ENCODE peak calls at places on chromosome 20, in eight cellular contexts. X is heart left ventricle; D is GM04504; K is midbrain; F is stimulated activated CD4-positive, alpha-beta T cell treated with anti-CD3 and anti-CD28 coated beads, Interleukin-2, amount 100 ng/mL, for 24 hours; J is activated CD4-positive, alpha-beta T cell treated with anti-CD3 and anti-CD28 coated beads, Interleukin-2, amount 10 ng/mL, durations not matched to agents 7 days and 5 days; G is colonic mucosa; T is activated T-helper 1 cell treated with anti-CD3 and anti-CD28 coated beads, Interleukin-12 subunit alpha, Interleukin-12 subunit beta, Interleukin-2, Interleukin-4 antibody, amounts not matched to agents 30 ng/mL and 10 ng/mL and 1 ng/mL, durations not matched to agents 14 hours and 24 hours and 36 hours. M is an unnamed sample.

GRCh38 chr20:6654490-6655247 is 112.8 kb upstream of the BMP2 start:
- DNase-seq in D (no peak), J (no peak), T (no peak), K (no peak), G (peak; percentile 46), X (no peak), F (no peak), M (no peak)

GRCh38 chr20:43383026-43383795 is 74.5 kb upstream of the SRSF6 start:
- DNase-seq in F (no peak), K (no peak), G (no peak), T (no peak), X (peak; percentile 29), D (no peak), J (no peak), M (no peak)

GRCh38 chr20:40536866-40537265 is 152.2 kb downstream of the MAFB start:
- DNase-seq in G (no peak), T (no peak), K (no peak), F (no peak), X (no peak), J (no peak), D (no peak), M (no peak)

GRCh38 chr20:25058051-25058796 is at the start of gene ACSS1:
- DNase-seq in X (peak; percentile 80), K (peak; percentile 70), T (peak; percentile 74), D (no peak), F (peak; percentile 68), G (peak; percentile 80), J (peak; percentile 85), M (peak; percentile 76)

GRCh38 chr20:35005463-35005961 is 49.8 kb downstream of the MYH7B start:
- DNase-seq in X (no peak), K (no peak), F (no peak), D (no peak), T (no peak), G (no peak), J (no peak), M (peak; percentile 3)

GRCh38 chr20:16215056-16215455 is 358.2 kb downstream of the KIF16B start:
- DNase-seq in F (no peak), D (no peak), G (no peak), X (no peak), T (no peak), K (no peak), J (no peak), M (no peak)

GRCh38 chr20:23050847-23051627 is 1.6 kb upstream of the THBD start:
- DNase-seq in K (peak; percentile 8), X (peak; percentile 88), J (peak; percentile 32), D (no peak), T (no peak), G (peak; percentile 58), F (peak; percentile 48), M (peak; percentile 64)

GRCh38 chr20:38523697-38524096 is 51.1 kb downstream of the RALGAPB start:
- DNase-seq in D (peak; percentile 15), T (no peak), F (no peak), G (no peak), J (no peak), K (no peak), X (no peak), M (no peak)

GRCh38 chr20:6663104-6663503 is 104.4 kb upstream of the BMP2 start:
- DNase-seq in G (no peak), F (no peak), X (no peak), T (no peak), J (no peak), D (no peak), K (no peak), M (no peak)

GRCh38 chr20:57695940-57696339 is 13.9 kb downstream of the PMEPA1 start:
- DNase-seq in J (no peak), F (no peak), T (no peak), K (no peak), X (no peak), D (no peak), G (no peak), M (no peak)

GRCh38 chr20:58891686-58892125 is 39.2 kb downstream of the GNAS start:
- DNase-seq in D (no peak), K (no peak), T (no peak), J (peak; percentile 39), F (peak; percentile 43), X (peak; percentile 38), G (peak; percentile 29), M (peak; percentile 55)

GRCh38 chr20:45783656-45784294 is 7.9 kb downstream of the WFDC3 start:
- DNase-seq in J (no peak), D (no peak), G (peak; percentile 75), F (no peak), K (peak; percentile 20), T (no peak), X (peak; percentile 39), M (peak; percentile 64)

GRCh38 chr20:20864346-20865096 is 152.1 kb upstream of the RALGAPA2 start:
- DNase-seq in K (peak; percentile 46), X (no peak), T (no peak), D (no peak), F (no peak), G (no peak), J (no peak), M (no peak)

GRCh38 chr20:46365483-46366215 is 40.8 kb downstream of the ELMO2 start:
- DNase-seq in K (no peak), T (no peak), X (no peak), G (no peak), D (no peak), F (no peak), J (no peak), M (no peak)

M was measured in body of pancreas.